ENCODE peak calls at places on chromosomes 4 and X, in nine cellular contexts. One of them, this sample, is unnamed.

GRCh38 chr4:52853351-52853750 is 8.8 kb upstream of the RASL11B start:
- DNase-seq in A549: no peak
- DNase-seq in ascending aorta: no peak
- DNase-seq in cardiac fibroblast: peak
- DNase-seq in mesothelial cell of epicardium: no peak
- DNase-seq in lower lobe of right lung: no peak
- DNase-seq in CD8-positive, alpha-beta T cell: no peak
- DNase-seq in GM06990: no peak
- DNase-seq in fibroblast of lung: peak
- DNase-seq in this sample: peak

GRCh38 chr4:84688605-84689004 is 105.7 kb downstream of the CDS1 start:
- DNase-seq in A549: no peak
- DNase-seq in GM06990: no peak
- DNase-seq in fibroblast of lung: no peak
- DNase-seq in mesothelial cell of epicardium: no peak
- DNase-seq in ascending aorta: no peak
- DNase-seq in CD8-positive, alpha-beta T cell: no peak
- DNase-seq in cardiac fibroblast: no peak
- DNase-seq in lower lobe of right lung: no peak
- DNase-seq in this sample: no peak

GRCh38 chr4:169160825-169161224 is 109.9 kb downstream of the SH3RF1 start:
- DNase-seq in lower lobe of right lung: no peak
- DNase-seq in CD8-positive, alpha-beta T cell: no peak
- DNase-seq in ascending aorta: no peak
- DNase-seq in fibroblast of lung: peak
- DNase-seq in GM06990: no peak
- DNase-seq in A549: no peak
- DNase-seq in cardiac fibroblast: peak
- DNase-seq in mesothelial cell of epicardium: no peak
- DNase-seq in this sample: peak

GRCh38 chrX:72169008-72169728 is 12.4 kb upstream of the PIN4 start:
- DNase-seq in cardiac fibroblast: peak
- DNase-seq in lower lobe of right lung: no peak
- DNase-seq in A549: no peak
- DNase-seq in GM06990: no peak
- DNase-seq in mesothelial cell of epicardium: no peak
- DNase-seq in fibroblast of lung: peak
- DNase-seq in CD8-positive, alpha-beta T cell: peak
- DNase-seq in ascending aorta: no peak
- DNase-seq in this sample: peak

GRCh38 chr4:102678695-102679335 is 82.0 kb downstream of the MANBA start:
- DNase-seq in mesothelial cell of epicardium: no peak
- DNase-seq in A549: no peak
- DNase-seq in GM06990: no peak
- DNase-seq in ascending aorta: no peak
- DNase-seq in lower lobe of right lung: no peak
- DNase-seq in fibroblast of lung: no peak
- DNase-seq in cardiac fibroblast: no peak
- DNase-seq in CD8-positive, alpha-beta T cell: no peak
- DNase-seq in this sample: no peak

GRCh38 chrX:129782706-129783105 is 3.0 kb downstream of the SASH3 start:
- DNase-seq in A549: no peak
- DNase-seq in cardiac fibroblast: no peak
- DNase-seq in fibroblast of lung: no peak
- DNase-seq in lower lobe of right lung: no peak
- DNase-seq in mesothelial cell of epicardium: no peak
- DNase-seq in CD8-positive, alpha-beta T cell: no peak
- DNase-seq in GM06990: no peak
- DNase-seq in ascending aorta: no peak
- DNase-seq in this sample: no peak

GRCh38 chr4:121358473-121358872 is 22.3 kb downstream of the QRFPR start:
- DNase-seq in CD8-positive, alpha-beta T cell: no peak
- DNase-seq in A549: no peak
- DNase-seq in mesothelial cell of epicardium: no peak
- DNase-seq in lower lobe of right lung: no peak
- DNase-seq in ascending aorta: no peak
- DNase-seq in GM06990: no peak
- DNase-seq in fibroblast of lung: peak
- DNase-seq in cardiac fibroblast: peak
- DNase-seq in this sample: peak

GRCh38 chrX:38816158-38816557 is 14.9 kb downstream of the MID1IP1 start:
- DNase-seq in cardiac fibroblast: no peak
- DNase-seq in lower lobe of right lung: no peak
- DNase-seq in GM06990: no peak
- DNase-seq in CD8-positive, alpha-beta T cell: no peak
- DNase-seq in fibroblast of lung: no peak
- DNase-seq in A549: no peak
- DNase-seq in mesothelial cell of epicardium: no peak
- DNase-seq in ascending aorta: no peak
- DNase-seq in this sample: no peak

GRCh38 chrX:71941145-71941544 is 30.5 kb downstream of the NHSL2 start:
- DNase-seq in GM06990: no peak
- DNase-seq in ascending aorta: no peak
- DNase-seq in CD8-positive, alpha-beta T cell: no peak
- DNase-seq in A549: no peak
- DNase-seq in cardiac fibroblast: no peak
- DNase-seq in fibroblast of lung: no peak
- DNase-seq in mesothelial cell of epicardium: no peak
- DNase-seq in lower lobe of right lung: no peak
- DNase-seq in this sample: no peak

GRCh38 chrX:44580466-44580865 is 37.8 kb upstream of the FUNDC1 start:
- DNase-seq in GM06990: no peak
- DNase-seq in cardiac fibroblast: peak
- DNase-seq in mesothelial cell of epicardium: no peak
- DNase-seq in ascending aorta: no peak
- DNase-seq in lower lobe of right lung: no peak
- DNase-seq in A549: no peak
- DNase-seq in fibroblast of lung: peak
- DNase-seq in CD8-positive, alpha-beta T cell: no peak
- DNase-seq in this sample: peak

GRCh38 chr4:97576955-97577354 is 566.3 kb downstream of the STPG2 start:
- DNase-seq in mesothelial cell of epicardium: no peak
- DNase-seq in GM06990: no peak
- DNase-seq in A549: no peak
- DNase-seq in cardiac fibroblast: no peak
- DNase-seq in fibroblast of lung: no peak
- DNase-seq in ascending aorta: no peak
- DNase-seq in lower lobe of right lung: no peak
- DNase-seq in CD8-positive, alpha-beta T cell: no peak
- DNase-seq in this sample: no peak

GRCh38 chr4:173735055-173735454 is 205.0 kb upstream of the HAND2 start:
- DNase-seq in A549: no peak
- DNase-seq in cardiac fibroblast: peak
- DNase-seq in mesothelial cell of epicardium: no peak
- DNase-seq in ascending aorta: no peak
- DNase-seq in fibroblast of lung: peak
- DNase-seq in CD8-positive, alpha-beta T cell: no peak
- DNase-seq in lower lobe of right lung: no peak
- DNase-seq in GM06990: no peak
- DNase-seq in this sample: peak

GRCh38 chr4:1087371-1087770 is 26.0 kb downstream of the RNF212 start:
- DNase-seq in GM06990: no peak
- DNase-seq in ascending aorta: no peak
- DNase-seq in CD8-positive, alpha-beta T cell: no peak
- DNase-seq in mesothelial cell of epicardium: no peak
- DNase-seq in lower lobe of right lung: no peak
- DNase-seq in fibroblast of lung: no peak
- DNase-seq in A549: no peak
- DNase-seq in cardiac fibroblast: no peak
- DNase-seq in this sample: no peak

GRCh38 chr4:117420966-117421365 is 335.6 kb upstream of the TRAM1L1 start:
- DNase-seq in lower lobe of right lung: no peak
- DNase-seq in fibroblast of lung: no peak
- DNase-seq in mesothelial cell of epicardium: no peak
- DNase-seq in GM06990: no peak
- DNase-seq in A549: no peak
- DNase-seq in ascending aorta: no peak
- DNase-seq in CD8-positive, alpha-beta T cell: no peak
- DNase-seq in cardiac fibroblast: no peak
- DNase-seq in this sample: no peak

GRCh38 chr4:143254479-143255216 is 69.9 kb downstream of the USP38 start:
- DNase-seq in lower lobe of right lung: no peak
- DNase-seq in cardiac fibroblast: peak
- DNase-seq in GM06990: no peak
- DNase-seq in mesothelial cell of epicardium: no peak
- DNase-seq in ascending aorta: no peak
- DNase-seq in CD8-positive, alpha-beta T cell: no peak
- DNase-seq in fibroblast of lung: no peak
- DNase-seq in A549: no peak
- DNase-seq in this sample: no peak
- TF ChIP-seq CTCF in lower lobe of right lung: no peak
- TF ChIP-seq CTCF in cardiac fibroblast: no peak
- TF ChIP-seq CTCF in GM06990: no peak
- TF ChIP-seq CTCF in mesothelial cell of epicardium: no peak
- TF ChIP-seq CTCF in ascending aorta: no peak
- TF ChIP-seq CTCF in CD8-positive, alpha-beta T cell: no peak
- TF ChIP-seq CTCF in fibroblast of lung: no peak
- TF ChIP-seq CTCF in A549: no peak
- TF ChIP-seq CTCF in this sample: no peak

GRCh38 chrX:34585561-34585960 is 71.5 kb downstream of the TMEM47 start:
- DNase-seq in GM06990: no peak
- DNase-seq in ascending aorta: no peak
- DNase-seq in lower lobe of right lung: no peak
- DNase-seq in cardiac fibroblast: peak
- DNase-seq in fibroblast of lung: no peak
- DNase-seq in mesothelial cell of epicardium: no peak
- DNase-seq in CD8-positive, alpha-beta T cell: no peak
- DNase-seq in A549: no peak
- DNase-seq in this sample: no peak

GRCh38 chrX:34586507-34586906 is 70.6 kb downstream of the TMEM47 start:
- DNase-seq in cardiac fibroblast: no peak
- DNase-seq in GM06990: no peak
- DNase-seq in mesothelial cell of epicardium: no peak
- DNase-seq in A549: no peak
- DNase-seq in lower lobe of right lung: no peak
- DNase-seq in ascending aorta: no peak
- DNase-seq in fibroblast of lung: no peak
- DNase-seq in CD8-positive, alpha-beta T cell: no peak
- DNase-seq in this sample: no peak

GRCh38 chrX:34584781-34585180 is 72.3 kb downstream of the TMEM47 start:
- DNase-seq in mesothelial cell of epicardium: no peak
- DNase-seq in CD8-positive, alpha-beta T cell: no peak
- DNase-seq in lower lobe of right lung: no peak
- DNase-seq in fibroblast of lung: no peak
- DNase-seq in ascending aorta: no peak
- DNase-seq in cardiac fibroblast: no peak
- DNase-seq in GM06990: no peak
- DNase-seq in A549: no peak
- DNase-seq in this sample: no peak

GRCh38 chrX:34586936-34587335 is 70.1 kb downstream of the TMEM47 start:
- DNase-seq in GM06990: no peak
- DNase-seq in CD8-positive, alpha-beta T cell: no peak
- DNase-seq in cardiac fibroblast: no peak
- DNase-seq in ascending aorta: no peak
- DNase-seq in lower lobe of right lung: no peak
- DNase-seq in fibroblast of lung: no peak
- DNase-seq in mesothelial cell of epicardium: no peak
- DNase-seq in A549: no peak
- DNase-seq in this sample: no peak
- TF ChIP-seq CTCF in GM06990: no peak
- TF ChIP-seq CTCF in CD8-positive, alpha-beta T cell: no peak
- TF ChIP-seq CTCF in cardiac fibroblast: no peak
- TF ChIP-seq CTCF in ascending aorta: no peak
- TF ChIP-seq CTCF in lower lobe of right lung: no peak
- TF ChIP-seq CTCF in fibroblast of lung: no peak
- TF ChIP-seq CTCF in mesothelial cell of epicardium: no peak
- TF ChIP-seq CTCF in A549: no peak
- TF ChIP-seq CTCF in this sample: no peak

DNA sequence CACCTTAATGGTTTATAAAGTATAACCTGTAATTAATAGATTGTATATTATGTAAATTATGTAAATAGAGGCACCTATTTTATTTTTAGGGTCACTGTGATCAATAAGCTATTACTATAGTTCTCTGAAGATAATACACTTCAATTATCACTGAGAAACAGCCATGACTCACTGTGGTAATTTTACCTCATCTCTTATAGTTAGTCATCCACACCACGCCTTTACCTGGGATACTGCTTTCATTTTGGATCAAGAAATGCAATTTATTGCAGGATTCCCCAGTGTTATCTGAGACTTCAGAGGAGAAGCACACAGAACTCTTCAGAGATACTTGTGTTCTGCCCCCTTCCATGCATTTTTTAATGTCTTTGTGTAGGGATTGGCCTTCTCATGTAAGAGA is 348.1 kb upstream of the ATOH1 start:
- DNase-seq in mesothelial cell of epicardium: no peak
- DNase-seq in cardiac fibroblast: no peak
- DNase-seq in fibroblast of lung: no peak
- DNase-seq in lower lobe of right lung: no peak
- DNase-seq in A549: no peak
- DNase-seq in GM06990: no peak
- DNase-seq in CD8-positive, alpha-beta T cell: no peak
- DNase-seq in ascending aorta: no peak
- DNase-seq in this sample: no peak
- TF ChIP-seq CTCF in mesothelial cell of epicardium: no peak
- TF ChIP-seq CTCF in cardiac fibroblast: no peak
- TF ChIP-seq CTCF in fibroblast of lung: no peak
- TF ChIP-seq CTCF in lower lobe of right lung: no peak
- TF ChIP-seq CTCF in A549: no peak
- TF ChIP-seq CTCF in GM06990: no peak
- TF ChIP-seq CTCF in CD8-positive, alpha-beta T cell: no peak
- TF ChIP-seq CTCF in ascending aorta: no peak
- TF ChIP-seq CTCF in this sample: no peak

DNA sequence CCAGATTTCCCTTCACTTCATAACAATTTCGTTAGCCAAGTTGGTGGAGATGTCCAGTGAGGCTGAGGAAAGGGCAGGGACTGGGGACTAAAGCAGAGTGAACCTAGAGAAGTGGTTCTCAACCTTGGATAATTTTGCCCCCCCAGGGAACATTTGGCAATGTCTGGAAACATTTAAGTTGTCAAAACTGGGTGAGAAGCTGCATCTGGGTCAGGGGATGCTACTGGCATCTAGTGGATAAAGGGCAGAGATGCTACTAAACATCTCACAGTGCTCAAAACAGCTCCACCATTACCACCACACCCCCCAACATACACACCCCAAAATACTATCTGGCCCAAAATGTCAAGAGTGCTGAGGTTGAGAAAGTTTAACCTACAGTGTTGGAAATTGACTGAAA is 32.0 kb upstream of the FGF16 start:
- DNase-seq in CD8-positive, alpha-beta T cell: no peak
- DNase-seq in mesothelial cell of epicardium: no peak
- DNase-seq in GM06990: no peak
- DNase-seq in fibroblast of lung: no peak
- DNase-seq in A549: no peak
- DNase-seq in cardiac fibroblast: peak
- DNase-seq in ascending aorta: no peak
- DNase-seq in lower lobe of right lung: no peak
- DNase-seq in this sample: no peak
- TF ChIP-seq CTCF in CD8-positive, alpha-beta T cell: no peak
- TF ChIP-seq CTCF in mesothelial cell of epicardium: no peak
- TF ChIP-seq CTCF in GM06990: no peak
- TF ChIP-seq CTCF in fibroblast of lung: peak
- TF ChIP-seq CTCF in A549: peak
- TF ChIP-seq CTCF in cardiac fibroblast: peak
- TF ChIP-seq CTCF in ascending aorta: peak
- TF ChIP-seq CTCF in lower lobe of right lung: no peak
- TF ChIP-seq CTCF in this sample: no peak

DNA sequence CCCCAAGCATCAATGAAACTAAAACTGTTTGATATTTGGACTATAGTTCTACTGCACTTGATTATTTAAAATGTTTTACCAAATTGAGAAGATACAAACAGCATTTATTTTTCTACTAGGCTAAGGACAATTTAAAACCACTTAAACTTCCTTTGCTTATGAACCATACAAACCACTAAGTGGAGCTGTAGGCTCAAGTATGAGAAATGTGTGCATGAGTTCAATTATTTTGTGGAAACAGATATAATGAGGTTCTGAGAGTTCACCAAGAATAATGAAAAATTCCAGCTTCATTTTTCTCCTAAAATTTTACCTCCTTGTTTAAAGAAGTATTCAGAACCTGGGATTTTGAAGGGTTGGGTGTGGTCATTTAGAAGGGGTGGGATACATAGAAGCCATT is 63.1 kb downstream of the SERPINA7 start:
- DNase-seq in mesothelial cell of epicardium: no peak
- DNase-seq in CD8-positive, alpha-beta T cell: no peak
- DNase-seq in fibroblast of lung: peak
- DNase-seq in GM06990: no peak
- DNase-seq in A549: no peak
- DNase-seq in lower lobe of right lung: no peak
- DNase-seq in cardiac fibroblast: peak
- DNase-seq in ascending aorta: no peak
- DNase-seq in this sample: no peak
- TF ChIP-seq CTCF in mesothelial cell of epicardium: no peak
- TF ChIP-seq CTCF in CD8-positive, alpha-beta T cell: no peak
- TF ChIP-seq CTCF in fibroblast of lung: no peak
- TF ChIP-seq CTCF in GM06990: no peak
- TF ChIP-seq CTCF in A549: no peak
- TF ChIP-seq CTCF in lower lobe of right lung: no peak
- TF ChIP-seq CTCF in cardiac fibroblast: no peak
- TF ChIP-seq CTCF in ascending aorta: peak
- TF ChIP-seq CTCF in this sample: no peak